ENCODE peak calls at places on chromosomes 5 and 9, in four cellular contexts. D is T-helper 1 cell, O is KG1, S is HCEC 1CT. E is an unnamed sample.

GRCh38 chr5:66710557-66710956 is 114.4 kb downstream of the MAST4 start:
- DNase-seq in D (no peak), O (no peak), S (peak; percentile 10), E (no peak)

GRCh38 chr9:97830884-97831829 is 21.9 kb upstream of the FOXE1 start:
- DNase-seq in O (no peak), S (no peak), D (no peak), E (no peak)

GRCh38 chr9:81705578-81705977 is 16.2 kb upstream of the TLE1 start:
- DNase-seq in O (no peak), D (no peak), S (no peak), E (no peak)

GRCh38 chr5:88944751-88945507 is 61.9 kb upstream of the MEF2C start:
- DNase-seq in O (no peak), D (no peak), S (peak; percentile 22), E (no peak)

GRCh38 chr5:157063776-157064430 is 5.0 kb upstream of the HAVCR1 start:
- DNase-seq in S (no peak), D (no peak), O (no peak), E (no peak)

GRCh38 chr9:2012347-2012746 is 2.8 kb upstream of the SMARCA2 start:
- DNase-seq in O (no peak), S (no peak), D (peak; percentile 69), E (no peak)

GRCh38 chr9:136687721-136688223 is 515 bp upstream of the AGPAT2 start:
- DNase-seq in O (no peak), D (no peak), S (no peak), E (no peak)

GRCh38 chr5:168656633-168657032 is 77.5 kb upstream of the PANK3 start:
- DNase-seq in D (no peak), S (peak; percentile 30), O (no peak), E (no peak)

GRCh38 chr5:174189638-174190037 is 144.1 kb downstream of the NSG2 start:
- DNase-seq in S (no peak), D (no peak), O (no peak), E (no peak)

GRCh38 chr5:38782185-38782584 is 63.6 kb upstream of the OSMR start:
- DNase-seq in D (no peak), O (no peak), S (no peak), E (peak; percentile 64)

GRCh38 chr5:59673438-59674058 is 220.0 kb downstream of the PDE4D start:
- DNase-seq in S (peak; percentile 69), O (peak; percentile 39), D (peak; percentile 20), E (no peak)

GRCh38 chr9:81832571-81833285 is 95.5 kb upstream of the SPATA31D4 start:
- DNase-seq in D (no peak), O (no peak), S (no peak), E (no peak)

E was measured in GF-D8.